ENCODE peak calls at places on chromosomes 12 and 14, in seven cellular contexts. K is HepG2; D is CD4-positive, alpha-beta T cell; N is NB4; R is pancreas; T is stomach; U is HCT116. V is an unnamed sample.

GRCh38 chr14:91607322-91608047 is 97.4 kb upstream of the PPP4R3A start:
- DNase-seq in K (no peak), D (no peak), N (no peak), R (no peak), T (no peak), U (no peak), V (no peak)

GRCh38 chr14:68248481-68249255 is 429.1 kb downstream of the RAD51B start:
- DNase-seq in K (peak; percentile 54), D (peak; percentile 1), N (peak; percentile 64), R (peak; percentile 40), T (no peak), U (peak; percentile 28), V (peak; percentile 88)

GRCh38 chr14:75489480-75489837 is 32.8 kb upstream of the BATF start:
- DNase-seq in K (no peak), D (no peak), N (no peak), R (no peak), T (no peak), U (no peak), V (no peak)

GRCh38 chr14:54844479-54844878 is 58.1 kb downstream of the GCH1 start:
- DNase-seq in K (peak; percentile 57), D (no peak), N (no peak), R (no peak), T (no peak), U (no peak), V (no peak)

GRCh38 chr12:68240975-68241374 is 12.4 kb downstream of the IL22 start:
- DNase-seq in K (no peak), D (peak; percentile 6), N (peak; percentile 48), R (no peak), T (no peak), U (no peak), V (peak; percentile 87)

GRCh38 chr14:55731881-55732498 is 152.0 kb downstream of the KTN1 start:
- DNase-seq in K (peak; percentile 16), D (peak; percentile 12), N (peak; percentile 46), R (peak; percentile 30), T (peak; percentile 62), U (peak; percentile 12), V (peak; percentile 62)

GRCh38 chr14:95273041-95273978 is 46.4 kb downstream of the CLMN start:
- DNase-seq in K (peak; percentile 82), D (no peak), N (no peak), R (no peak), T (peak; percentile 50), U (no peak), V (no peak)

GRCh38 chr14:55073856-55074255 is 22.4 kb downstream of the MAPK1IP1L start:
- DNase-seq in K (no peak), D (no peak), N (no peak), R (no peak), T (no peak), U (no peak), V (peak; percentile 85)

GRCh38 chr14:95442633-95443021 is 73.8 kb downstream of the SYNE3 start:
- DNase-seq in K (peak; percentile 66), D (peak; percentile 70), N (peak; percentile 79), R (peak; percentile 66), T (peak; percentile 84), U (peak; percentile 49), V (peak; percentile 89)

GRCh38 chr14:104195854-104196253 is 57.5 kb downstream of the KIF26A start:
- DNase-seq in K (no peak), D (no peak), N (no peak), R (no peak), T (no peak), U (no peak), V (no peak)

GRCh38 chr12:66678640-66679268 is at the start of gene GRIP1:
- DNase-seq in K (no peak), D (no peak), N (no peak), R (no peak), T (no peak), U (no peak), V (no peak)

GRCh38 chr12:56551070-56551469 is 29.4 kb downstream of the RBMS2 start:
- DNase-seq in K (no peak), D (no peak), N (no peak), R (no peak), T (no peak), U (no peak), V (no peak)

GRCh38 chr12:107007421-107007820 is 20.5 kb upstream of the MTERF2 start:
- DNase-seq in K (no peak), D (no peak), N (peak; percentile 71), R (no peak), T (no peak), U (no peak), V (no peak)

GRCh38 chr12:119158004-119158776 is 20.5 kb upstream of the HSPB8 start:
- DNase-seq in K (no peak), D (no peak), N (no peak), R (no peak), T (no peak), U (no peak), V (no peak)

GRCh38 chr12:50026691-50027090 is 1.4 kb upstream of the RACGAP1 start:
- DNase-seq in K (no peak), D (no peak), N (no peak), R (no peak), T (no peak), U (no peak), V (no peak)

GRCh38 chr14:71437870-71438269 is 494.4 kb upstream of the RGS6 start:
- DNase-seq in K (no peak), D (no peak), N (no peak), R (no peak), T (no peak), U (no peak), V (no peak)

GRCh38 chr14:39717000-39717399 is 284.8 kb upstream of the FBXO33 start:
- DNase-seq in K (no peak), D (no peak), N (no peak), R (no peak), T (no peak), U (no peak), V (no peak)

GRCh38 chr12:90274407-90274806 is 565.8 kb upstream of the ATP2B1 start:
- DNase-seq in K (no peak), D (no peak), N (peak; percentile 31), R (no peak), T (no peak), U (no peak), V (no peak)
- TF ChIP-seq CTCF in K (no peak), D (no peak), N (no peak), R (no peak), T (no peak), U (no peak), V (no peak)

DNA sequence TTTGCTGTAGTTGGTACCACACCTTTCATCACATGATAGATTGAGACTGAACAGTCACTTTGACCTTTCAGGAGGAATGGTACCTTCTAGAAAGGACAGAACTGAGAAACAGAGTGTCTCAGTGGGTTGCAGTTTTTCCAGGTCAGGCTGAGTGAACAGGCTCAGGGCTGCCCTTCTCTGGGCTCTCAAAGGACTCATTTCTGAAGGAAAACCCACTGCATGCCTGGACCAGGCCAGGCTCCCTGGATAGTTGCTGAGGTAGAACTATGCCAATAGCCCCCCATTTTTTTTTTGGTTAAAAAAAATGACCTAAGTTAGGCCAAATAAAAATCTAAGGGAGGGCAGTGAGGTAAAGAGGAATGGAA is 148.1 kb upstream of the EGLN3 start:
- DNase-seq in K (no peak), D (no peak), N (no peak), R (no peak), T (no peak), U (no peak), V (no peak)
- TF ChIP-seq CTCF in K (no peak), D (no peak), N (no peak), R (no peak), T (no peak), U (no peak), V (no peak)

DNA sequence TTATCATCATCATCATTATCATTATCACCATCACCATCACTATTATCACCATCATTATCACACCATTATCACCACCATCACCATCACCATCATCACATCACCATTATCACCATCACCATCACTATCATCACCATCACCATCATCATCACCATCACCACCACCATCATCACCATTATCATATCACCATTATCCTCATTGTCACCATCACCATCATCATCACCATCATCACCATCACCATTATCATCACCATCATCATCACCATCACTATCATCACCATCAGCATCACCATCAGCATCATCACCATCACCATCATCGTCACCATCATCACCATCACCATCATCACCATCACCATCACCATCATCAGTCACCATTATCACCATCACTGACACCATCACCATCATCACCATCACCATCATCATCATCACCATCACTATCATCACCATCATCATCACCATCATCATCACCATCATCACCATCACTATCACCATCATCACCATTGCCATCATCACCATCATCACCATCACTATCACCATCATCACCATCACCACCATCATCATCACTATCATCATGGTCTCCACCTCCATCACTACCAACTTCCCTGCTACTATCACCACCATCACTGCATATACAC is 20.2 kb upstream of the GALNT9 start:
- DNase-seq in K (no peak), D (no peak), N (no peak), R (no peak), T (no peak), U (no peak), V (no peak)
- TF ChIP-seq CTCF in K (no peak), D (no peak), N (no peak), R (no peak), T (no peak), U (no peak), V (no peak)

GRCh38 chr12:105957058-105957457 is 181.7 kb downstream of the NUAK1 start:
- DNase-seq in K (no peak), D (no peak), N (no peak), R (no peak), T (no peak), U (no peak), V (no peak)

GRCh38 chr12:105968025-105968424 is 170.7 kb downstream of the NUAK1 start:
- DNase-seq in K (no peak), D (no peak), N (no peak), R (no peak), T (no peak), U (no peak), V (peak; percentile 20)

GRCh38 chr12:105960319-105961076 is 178.3 kb downstream of the NUAK1 start:
- DNase-seq in K (no peak), D (no peak), N (no peak), R (no peak), T (no peak), U (no peak), V (peak; percentile 85)

GRCh38 chr12:105967038-105967776 is 171.5 kb downstream of the NUAK1 start:
- DNase-seq in K (no peak), D (no peak), N (no peak), R (no peak), T (no peak), U (no peak), V (peak; percentile 54)

GRCh38 chr12:105961821-105962671 is 176.7 kb downstream of the NUAK1 start:
- DNase-seq in K (no peak), D (no peak), N (no peak), R (no peak), T (no peak), U (no peak), V (peak; percentile 38)
- TF ChIP-seq CTCF in K (no peak), D (no peak), N (no peak), R (no peak), T (no peak), U (no peak), V (no peak)